ENCODE peak calls at places on chromosomes 16 and 17, in ten cellular contexts. R is uterus; U is thoracic aorta; H is right atrium auricular region; B is CD8-positive, alpha-beta memory T cell; C is fibroblast of lung; O is tibial nerve; A is small intestine; E is tibial artery; G is mammary epithelial cell. P is an unnamed sample. For H3K36me3 and H3K9me3, the result is how much of the 10 kb centered on the place peaks cover.

GRCh38 chr16:49619811-49620157 is 236.1 kb downstream of the ZNF423 start:
- DNase-seq in E (no peak), U (no peak), G (no peak), O (no peak), R (peak), C (no peak), A (no peak), H (peak), B (no peak), P (no peak)

GRCh38 chr17:7218166-7218565 is 1.5 kb downstream of the DLG4 start:
- DNase-seq in O (no peak), G (no peak), U (no peak), R (no peak), H (no peak), A (no peak), E (no peak), C (no peak), B (no peak), P (no peak)

GRCh38 chr16:30184430-30185140 is 1.2 kb downstream of the CORO1A start:
- DNase-seq in U (no peak), E (peak), A (peak), C (no peak), B (peak), G (peak), R (peak), O (no peak), H (no peak), P (no peak)

GRCh38 chr17:5485270-5486205 is at the start of gene DERL2:
- DNase-seq in R (no peak), H (no peak), O (no peak), A (no peak), E (no peak), G (peak), U (no peak), B (no peak), C (no peak), P (peak)

GRCh38 chr16:47872228-47872627 is 283.6 kb downstream of the ABCC12 start:
- DNase-seq in E (no peak), G (no peak), H (no peak), A (no peak), U (no peak), B (no peak), O (no peak), C (no peak), R (no peak), P (no peak)

GRCh38 chr17:48522990-48523389 is 7.8 kb downstream of the HOXB1 start:
- DNase-seq in C (peak), B (no peak), E (no peak), O (no peak), R (no peak), G (no peak), H (no peak), U (no peak), A (no peak), P (no peak)

GRCh38 chr17:7208027-7208571 is 11.5 kb downstream of the DLG4 start:
- DNase-seq in B (no peak), R (no peak), C (no peak), A (no peak), G (no peak), O (no peak), U (no peak), H (no peak), E (no peak), P (no peak)

GRCh38 chr17:44065668-44066203 is 735 bp downstream of the LSM12 start:
- DNase-seq in E (no peak), C (no peak), U (no peak), H (no peak), O (no peak), R (no peak), A (no peak), B (no peak), G (no peak), P (no peak)

GRCh38 chr16:83903739-83904138 is 4.8 kb downstream of the MLYCD start:
- DNase-seq in B (no peak), H (peak), E (no peak), A (peak), R (no peak), C (peak), G (no peak), O (no peak), U (no peak), P (no peak)

GRCh38 chr17:81291662-81292061 is 3.4 kb downstream of the SLC38A10 start:
- DNase-seq in A (peak), O (peak), E (peak), R (peak), U (no peak), C (peak), B (peak), G (peak), H (peak), P (peak)

GRCh38 chr17:30244853-30245385 is 9.4 kb upstream of the SLC6A4 start:
- DNase-seq in G (peak), O (no peak), R (no peak), E (no peak), C (no peak), H (no peak), B (no peak), A (no peak), U (no peak), P (peak)

GRCh38 chr16:63361032-63361624 is 1324.9 kb upstream of the CDH8 start:
- DNase-seq in R (no peak), U (no peak), E (no peak), B (no peak), C (peak), A (peak), O (no peak), H (no peak), G (peak), P (no peak)

DNA sequence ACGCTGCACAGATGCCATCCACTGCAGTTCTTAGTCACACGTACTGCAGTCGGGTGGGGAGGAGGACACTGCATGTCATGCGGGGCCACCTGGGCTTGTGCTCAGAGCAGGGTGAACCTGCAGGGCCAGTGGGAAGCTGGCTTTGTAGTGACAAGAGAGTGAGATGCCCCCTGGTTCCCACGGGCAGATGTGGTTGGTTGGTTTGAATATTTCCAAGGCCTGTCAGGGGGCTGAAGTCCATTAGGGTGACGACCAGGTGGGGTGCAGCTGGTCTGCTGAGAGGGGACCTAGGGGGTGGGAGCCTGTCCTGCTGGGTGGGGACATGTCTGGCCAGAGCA is 14.3 kb downstream of the ZNF213 start:
- DNase-seq in U (no peak), E (no peak), C (no peak), B (no peak), O (no peak), A (no peak), H (no peak), R (no peak), G (no peak), P (no peak)
- H3K4me3 ChIP-seq in U (peak), E (no peak), C (no peak), B (no peak), O (peak), A (no peak), H (no peak), R (no peak), G (no peak), P (no peak)

DNA sequence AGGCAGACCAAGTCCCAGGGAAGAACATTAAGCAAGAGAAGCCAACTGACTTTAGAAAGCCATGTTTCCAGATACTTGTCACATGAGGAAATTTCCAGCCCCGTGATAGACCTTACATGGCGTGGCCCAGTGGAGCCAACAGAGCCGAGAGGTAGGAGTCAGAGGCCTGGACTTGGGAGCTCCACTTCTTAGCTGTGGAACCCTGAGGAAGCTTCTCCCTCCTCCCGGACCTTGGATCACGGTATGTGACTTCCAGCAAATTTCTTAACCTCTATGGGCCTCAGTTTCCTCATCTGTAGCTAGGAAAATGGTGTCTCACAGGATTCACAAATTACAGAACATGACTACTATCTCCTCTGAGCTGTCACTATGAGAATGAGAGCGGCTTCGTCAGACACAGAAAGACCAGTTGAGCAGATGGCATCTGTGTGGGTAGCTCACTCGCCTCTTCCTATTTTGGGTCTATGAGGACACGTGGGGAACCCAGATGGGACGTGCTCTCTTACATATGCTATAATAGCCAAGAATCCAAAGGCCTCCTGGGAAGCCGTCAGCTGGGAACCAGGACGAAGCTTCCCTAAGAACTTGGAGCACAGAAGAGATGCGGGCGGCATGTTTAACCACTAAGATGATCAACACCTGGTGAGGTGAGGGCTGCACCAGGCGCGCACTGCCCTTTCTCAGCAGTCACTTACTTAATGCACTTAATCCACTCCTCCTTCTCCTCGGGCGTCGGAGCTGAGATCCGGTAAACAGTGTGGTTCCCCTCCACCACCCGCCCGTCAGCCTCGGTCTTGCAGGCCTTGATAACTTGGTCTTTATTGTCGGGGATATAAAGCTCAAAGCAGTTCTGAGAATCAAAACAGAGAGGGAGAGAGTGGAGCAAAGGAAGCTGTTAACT is 102.3 kb downstream of the CYTH1 start:
- DNase-seq in B (no peak), R (no peak), C (no peak), E (no peak), U (no peak), A (no peak), G (no peak), O (no peak), H (no peak), P (no peak)
- H3K36me3 ChIP-seq in B (half or more), R (under half), C (under half), E (under half), U (under half), A (under half), G (under half), O (half or more), H (half or more), P (under half)

GRCh38 chr17:27089929-27090247 is 204.0 kb upstream of the WSB1 start:
- DNase-seq in C (no peak), O (no peak), A (no peak), E (no peak), H (no peak), B (no peak), R (no peak), U (no peak), G (no peak), P (no peak)

GRCh38 chr17:27085517-27085916 is 208.4 kb upstream of the WSB1 start:
- DNase-seq in E (no peak), R (no peak), C (no peak), G (no peak), A (no peak), B (no peak), O (no peak), U (no peak), H (no peak), P (no peak)

GRCh38 chr17:27088767-27089078 is 205.2 kb upstream of the WSB1 start:
- DNase-seq in U (no peak), B (no peak), H (no peak), R (no peak), E (no peak), G (no peak), O (no peak), C (no peak), A (no peak), P (no peak)

GRCh38 chr17:27086526-27086925 is 207.4 kb upstream of the WSB1 start:
- DNase-seq in R (no peak), E (no peak), G (no peak), H (no peak), A (no peak), C (no peak), B (no peak), O (no peak), U (no peak), P (no peak)

DNA sequence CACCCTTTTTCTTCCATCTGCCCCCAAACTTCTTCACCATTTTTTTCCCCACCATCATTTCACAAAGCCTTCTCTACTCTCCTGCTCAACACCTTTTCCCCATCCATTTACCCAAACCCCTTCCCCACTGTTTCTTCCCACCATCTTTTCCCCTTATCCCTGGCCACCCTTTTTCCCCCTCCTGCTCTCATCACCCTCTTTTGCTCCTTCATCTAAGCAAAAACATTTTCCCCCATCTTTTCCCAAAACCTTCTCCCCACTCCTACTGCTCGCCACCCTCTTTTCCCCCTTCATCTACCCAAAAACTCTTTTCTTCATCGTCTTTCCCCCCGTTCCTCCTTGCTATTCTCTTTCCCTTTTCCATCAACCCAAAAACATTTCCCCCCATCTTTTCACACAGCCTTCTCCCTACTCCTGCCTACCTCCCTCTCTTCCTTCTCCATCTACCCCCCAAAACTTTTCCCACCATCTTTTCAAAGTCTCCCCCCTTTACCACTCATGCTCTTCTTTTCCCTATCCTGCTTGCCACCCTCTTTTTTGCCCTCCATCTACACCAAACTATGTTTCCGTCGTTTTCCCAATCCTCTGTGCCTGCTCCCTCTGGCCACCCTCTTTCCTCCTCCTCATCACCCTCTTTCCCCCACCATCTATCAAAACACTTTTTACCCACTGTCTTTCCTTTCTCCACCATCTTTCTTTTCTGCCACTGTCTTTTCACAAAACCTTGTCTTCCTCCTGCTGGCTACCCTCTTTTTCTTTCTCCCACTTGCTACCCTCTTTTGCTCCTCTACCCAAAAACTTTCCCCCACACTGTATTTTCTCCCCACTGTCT is 205.8 kb upstream of the WSB1 start:
- DNase-seq in B (no peak), O (no peak), G (no peak), H (no peak), E (no peak), U (no peak), C (no peak), A (no peak), R (no peak), P (no peak)
- H3K9me3 ChIP-seq in B (under half), O (under half), G (under half), H (under half), E (under half), U (under half), C (under half), A (under half), R (under half), P (under half)

DNA sequence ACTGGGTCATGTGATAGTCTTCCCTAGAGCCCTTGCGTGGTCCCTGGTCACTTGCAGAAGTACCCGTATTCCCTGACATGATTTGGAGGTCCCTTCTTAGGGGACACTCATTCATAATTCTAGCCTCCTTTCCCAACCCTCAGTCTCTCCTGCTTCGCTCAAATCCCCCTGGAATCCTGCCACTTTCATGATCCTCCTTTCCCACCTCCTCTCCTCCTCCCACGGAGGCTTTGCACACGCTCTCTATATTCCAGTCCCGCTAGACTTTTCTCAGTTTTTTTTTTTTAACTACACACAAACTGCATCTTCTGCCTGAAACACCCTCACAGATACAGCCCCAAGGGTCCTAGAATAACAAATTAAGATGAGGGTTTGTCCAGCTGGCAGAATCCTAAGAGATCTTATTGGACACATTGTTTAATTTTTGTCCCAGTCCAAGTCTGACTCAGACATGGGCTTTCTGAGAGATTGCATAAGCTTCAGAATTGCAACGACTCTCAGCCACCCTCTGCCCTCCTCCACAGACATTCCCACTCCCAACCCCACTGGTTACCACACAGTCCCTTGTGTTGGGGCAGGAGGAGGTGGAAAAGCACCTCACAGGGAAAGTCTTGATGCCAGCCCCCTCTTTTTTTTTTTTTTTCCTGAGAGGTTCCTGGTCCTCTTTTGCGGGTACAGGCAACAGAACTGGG is 739.5 kb upstream of the EEF2KMT start:
- DNase-seq in B (no peak), C (no peak), O (no peak), U (no peak), A (no peak), G (no peak), R (no peak), E (no peak), H (no peak), P (no peak)
- H3K4me3 ChIP-seq in B (no peak), C (no peak), O (no peak), U (no peak), A (no peak), G (no peak), R (no peak), E (no peak), H (no peak), P (no peak)

GRCh38 chr17:56142781-56143180 is 10.5 kb upstream of the ANKFN1 start:
- DNase-seq in B (no peak), E (no peak), G (no peak), C (no peak), U (no peak), A (no peak), H (no peak), R (no peak), O (no peak), P (no peak)
- H3K36me3 ChIP-seq in B (under half), E (under half), G (under half), C (under half), U (under half), A (under half), H (under half), R (under half), O (under half), P (under half)

DNA sequence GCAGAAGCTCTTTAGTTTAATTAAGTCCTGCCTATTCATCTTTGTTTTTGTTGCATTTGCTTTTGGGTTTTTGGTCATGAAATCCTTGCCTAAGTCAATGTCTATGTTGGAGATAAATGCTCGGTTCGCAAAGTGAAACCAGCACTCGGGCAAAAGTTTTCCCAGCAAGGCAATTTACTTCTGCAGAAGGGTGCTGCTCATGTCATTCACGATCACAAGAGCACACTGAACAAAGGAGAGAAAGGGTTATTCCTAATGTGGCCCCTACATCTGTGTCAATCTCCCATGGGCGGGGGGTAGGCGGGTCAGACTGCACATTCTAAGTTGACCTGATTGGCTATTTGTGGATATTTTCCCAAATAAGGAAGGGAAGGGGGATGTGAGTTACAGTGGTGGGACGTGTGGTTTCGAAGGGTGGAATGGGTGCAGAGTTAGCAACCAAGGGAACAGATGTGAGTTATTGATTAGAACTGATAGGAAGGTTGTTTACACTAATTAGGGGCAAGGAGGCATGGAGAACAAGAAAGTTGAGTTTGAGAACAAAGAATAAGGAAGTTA is 23.0 kb downstream of the ATF7IP2 start:
- DNase-seq in B (no peak), G (no peak), R (no peak), A (no peak), C (no peak), E (no peak), U (no peak), O (no peak), H (no peak), P (no peak)
- H3K9me3 ChIP-seq in B (under half), G (under half), R (under half), A (under half), C (under half), E (under half), U (under half), O (under half), H (half or more), P (half or more)

DNA sequence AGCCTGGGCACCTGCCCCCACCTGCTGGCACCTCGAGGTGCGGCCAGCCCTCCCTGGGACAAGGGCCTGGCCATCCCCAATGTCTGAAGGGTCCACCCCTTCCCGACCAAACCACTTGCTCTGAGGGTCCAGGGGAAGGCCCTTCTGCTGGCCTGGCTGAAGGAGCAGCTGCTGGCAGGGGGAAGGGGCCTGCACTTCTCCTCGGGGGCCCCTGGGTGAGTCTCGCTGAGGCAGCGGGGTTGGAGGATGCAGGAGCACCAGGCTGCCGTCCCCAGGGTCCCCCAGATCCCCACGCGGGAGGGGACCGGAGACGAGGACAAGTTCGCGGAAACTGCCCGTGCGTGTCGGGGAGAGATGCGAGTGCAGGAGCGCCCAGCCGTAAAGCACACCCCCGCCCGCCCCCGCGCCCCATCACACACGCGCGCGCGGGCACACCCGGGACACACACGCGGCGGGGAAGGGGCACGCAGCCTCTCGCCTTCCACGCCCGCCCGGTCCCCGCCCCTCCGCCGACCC is 725 bp upstream of the CACNA1H start:
- DNase-seq in B (peak), H (no peak), A (no peak), U (no peak), O (no peak), G (no peak), C (no peak), R (peak), E (no peak), P (no peak)
- H3K4me3 ChIP-seq in B (no peak), H (peak), A (peak), U (peak), O (no peak), G (no peak), C (no peak), R (peak), E (peak), P (no peak)

GRCh38 chr17:4040784-4041183 is 76.5 kb upstream of the ATP2A3 start:
- DNase-seq in B (no peak), H (no peak), E (no peak), C (no peak), A (no peak), U (no peak), O (no peak), R (no peak), G (no peak), P (no peak)

GRCh38 chr17:4049546-4049945 is 85.3 kb upstream of the ATP2A3 start:
- DNase-seq in U (no peak), G (no peak), H (no peak), E (no peak), C (no peak), B (no peak), A (no peak), R (no peak), O (no peak), P (no peak)

GRCh38 chr17:4045477-4045876 is 81.2 kb upstream of the ATP2A3 start:
- DNase-seq in U (no peak), O (no peak), C (no peak), R (no peak), G (no peak), A (no peak), H (no peak), E (no peak), B (no peak), P (no peak)

GRCh38 chr17:4048218-4048617 is 84.0 kb upstream of the ATP2A3 start:
- DNase-seq in U (no peak), R (no peak), B (no peak), G (no peak), O (no peak), E (no peak), A (no peak), H (no peak), C (no peak), P (no peak)

GRCh38 chr17:4043862-4044261 is 79.6 kb upstream of the ATP2A3 start:
- DNase-seq in R (no peak), U (no peak), C (no peak), G (no peak), H (no peak), B (peak), O (no peak), E (no peak), A (peak), P (no peak)
- H3K36me3 ChIP-seq in R (under half), U (half or more), C (under half), G (under half), H (half or more), B (under half), O (half or more), E (half or more), A (under half), P (under half)

P was measured in MG63.